ENCODE peak calls at places on chromosomes 12 and 14, in seven cellular contexts. C is IMR-90; U is testis; F is psoas muscle; K is keratinocyte; I is CD8-positive, alpha-beta memory T cell; T is transverse colon. P is an unnamed sample.
A peak's percentile ranks its signal among the peaks of the same experiment; 100 is the strongest.

GRCh38 chr14:80202888-80203562 is 8.3 kb downstream of the DIO2 start:
- DNase-seq in C (no peak), U (peak; percentile 66), F (peak; percentile 43), K (no peak), I (no peak), T (peak; percentile 10), P (peak; percentile 71)

GRCh38 chr14:90280096-90280495 is 23.7 kb downstream of the PSMC1 start:
- DNase-seq in C (no peak), U (peak; percentile 86), F (no peak), K (no peak), I (no peak), T (no peak), P (no peak)

GRCh38 chr12:2958432-2959193 is 584 bp upstream of the TEAD4 start:
- DNase-seq in C (peak; percentile 67), U (no peak), F (peak; percentile 73), K (peak; percentile 64), I (no peak), T (peak; percentile 73), P (no peak)

GRCh38 chr14:85508863-85509262 is 21.1 kb upstream of the FLRT2 start:
- DNase-seq in C (no peak), U (no peak), F (no peak), K (no peak), I (no peak), T (no peak), P (no peak)

GRCh38 chr14:43539210-43539609 is 967.9 kb downstream of the FSCB start:
- DNase-seq in C (peak; percentile 0), U (peak; percentile 65), F (no peak), K (no peak), I (no peak), T (no peak), P (peak; percentile 7)

GRCh38 chr12:113875681-113876080 is 90.4 kb downstream of the RBM19 start:
- DNase-seq in C (peak; percentile 78), U (no peak), F (no peak), K (no peak), I (no peak), T (no peak), P (no peak)

GRCh38 chr12:114673169-114673833 is 10.7 kb downstream of the TBX3 start:
- DNase-seq in C (peak; percentile 93), U (no peak), F (no peak), K (no peak), I (no peak), T (no peak), P (no peak)

GRCh38 chr12:11561416-11561815 is 88.1 kb upstream of the ETV6 start:
- DNase-seq in C (no peak), U (no peak), F (no peak), K (no peak), I (no peak), T (no peak), P (no peak)

GRCh38 chr12:49583361-49584094 is 15.6 kb upstream of the MCRS1 start:
- DNase-seq in C (peak; percentile 44), U (peak; percentile 14), F (no peak), K (no peak), I (no peak), T (no peak), P (no peak)

GRCh38 chr12:15928345-15928744 is 17.2 kb downstream of the DERA start:
- DNase-seq in C (peak; percentile 96), U (no peak), F (no peak), K (no peak), I (no peak), T (no peak), P (no peak)

GRCh38 chr14:91831337-91831736 is 36.0 kb downstream of the TC2N start:
- DNase-seq in C (no peak), U (no peak), F (no peak), K (no peak), I (no peak), T (no peak), P (no peak)

GRCh38 chr12:111753144-111753881 is 13.4 kb upstream of the ALDH2 start:
- DNase-seq in C (peak; percentile 61), U (peak; percentile 74), F (peak; percentile 83), K (no peak), I (no peak), T (peak; percentile 75), P (peak; percentile 55)

GRCh38 chr12:65941388-65941787 is 117.1 kb downstream of the HMGA2 start:
- DNase-seq in C (peak; percentile 95), U (no peak), F (no peak), K (no peak), I (no peak), T (no peak), P (no peak)

GRCh38 chr14:22500525-22500924 is 88.5 kb downstream of the DAD1 start:
- DNase-seq in C (no peak), U (no peak), F (no peak), K (no peak), I (no peak), T (no peak), P (no peak)
- H3K27ac ChIP-seq in C (no peak overlapping the region), U (no peak overlapping the region), F (no peak overlapping the region), K (no peak overlapping the region), I (no peak overlapping the region), T (peak overlapping the region; percentile 60), P (no peak overlapping the region)

DNA sequence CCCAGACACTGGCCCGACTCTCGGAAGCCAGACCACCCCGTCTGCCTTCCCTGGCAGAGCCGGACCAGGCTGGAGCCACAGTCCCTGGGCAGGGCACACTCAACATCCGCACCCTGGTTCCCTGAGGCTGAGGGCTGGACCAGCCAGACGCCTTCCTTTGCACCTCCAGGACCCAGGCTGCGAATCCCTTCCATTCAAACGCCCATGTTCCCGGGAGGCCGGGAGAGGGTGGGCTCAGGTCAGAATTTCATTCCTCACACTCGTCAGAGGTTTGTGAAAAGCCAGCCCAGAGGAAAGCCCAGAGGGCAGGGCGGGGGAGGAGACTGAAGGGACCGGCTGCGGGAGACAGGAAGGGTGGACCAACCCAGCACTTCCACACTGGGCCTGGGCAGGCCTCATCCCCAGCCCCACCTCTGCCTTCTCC is 58.7 kb downstream of the LRRC74A start:
- DNase-seq in C (no peak), U (no peak), F (peak; percentile 71), K (no peak), I (no peak), T (no peak), P (no peak)
- H3K27ac ChIP-seq in C (no peak overlapping the region), U (no peak overlapping the region), F (peak overlapping the region; percentile 16), K (no peak overlapping the region), I (no peak overlapping the region), T (no peak overlapping the region), P (no peak overlapping the region)

GRCh38 chr12:56718167-56718566 is 6.9 kb downstream of the NACA start:
- DNase-seq in C (no peak), U (no peak), F (no peak), K (no peak), I (no peak), T (no peak), P (no peak)
- H3K27ac ChIP-seq in C (peak overlapping the region; percentile 11), U (no peak overlapping the region), F (no peak overlapping the region), K (no peak overlapping the region), I (no peak overlapping the region), T (no peak overlapping the region), P (no peak overlapping the region)

DNA sequence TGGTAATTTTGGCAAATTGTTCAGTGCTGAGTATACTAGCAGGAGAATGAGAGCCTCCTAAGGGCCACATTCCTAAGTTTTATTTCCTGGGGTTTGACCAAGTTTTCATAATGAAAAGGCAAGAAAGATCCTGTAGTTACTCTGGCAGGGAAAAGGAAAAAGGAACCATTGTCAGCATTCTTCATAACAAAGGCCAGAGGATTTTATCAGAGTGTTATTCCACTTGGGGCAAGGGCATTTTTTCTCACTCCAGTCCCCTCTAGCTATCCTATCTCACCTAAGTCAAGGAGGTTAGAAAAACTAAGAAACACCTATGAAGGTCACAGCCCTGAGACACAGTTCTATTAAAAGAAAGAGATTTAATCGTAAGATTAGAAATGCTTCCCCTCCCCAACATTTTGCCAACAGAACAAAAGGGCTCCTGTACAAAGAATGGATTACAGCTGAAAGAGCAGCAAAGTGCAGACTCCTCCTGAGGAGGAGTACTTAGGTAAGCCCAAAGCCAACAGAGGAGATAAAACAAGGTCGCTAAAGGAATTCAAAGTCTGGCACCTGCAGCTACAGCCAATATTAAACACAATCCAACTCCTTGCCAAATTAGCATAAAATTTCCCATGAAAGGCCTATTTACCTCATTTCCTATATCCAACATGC is 162.4 kb downstream of the GALC start:
- DNase-seq in C (no peak), U (no peak), F (no peak), K (no peak), I (no peak), T (no peak), P (no peak)
- H3K27ac ChIP-seq in C (no peak overlapping the region), U (no peak overlapping the region), F (peak overlapping the region; percentile 33), K (no peak overlapping the region), I (no peak overlapping the region), T (no peak overlapping the region), P (no peak overlapping the region)

DNA sequence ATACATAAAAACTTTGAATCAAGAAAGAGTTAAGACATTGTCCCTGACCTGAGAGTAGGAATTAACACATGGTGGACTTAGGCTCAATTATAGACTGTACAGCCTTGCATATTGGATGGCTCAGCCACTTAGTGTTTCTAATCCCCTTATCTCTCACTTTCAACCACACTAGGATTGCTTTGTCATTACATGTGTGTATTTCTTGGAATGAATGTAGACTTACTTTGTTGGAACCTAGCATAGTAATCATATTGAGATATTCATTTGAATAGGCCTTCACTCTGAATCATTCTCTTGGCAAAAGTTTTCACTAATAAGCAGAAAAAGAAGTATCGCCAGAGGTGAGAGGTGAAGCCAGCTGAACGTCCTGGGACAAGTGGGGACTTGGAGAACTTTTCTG is 1973.9 kb upstream of the FLRT2 start:
- DNase-seq in C (peak; percentile 64), U (no peak), F (no peak), K (no peak), I (no peak), T (no peak), P (no peak)
- H3K27ac ChIP-seq in C (peak overlapping the region; percentile 53), U (no peak overlapping the region), F (no peak overlapping the region), K (no peak overlapping the region), I (no peak overlapping the region), T (no peak overlapping the region), P (no peak overlapping the region)

DNA sequence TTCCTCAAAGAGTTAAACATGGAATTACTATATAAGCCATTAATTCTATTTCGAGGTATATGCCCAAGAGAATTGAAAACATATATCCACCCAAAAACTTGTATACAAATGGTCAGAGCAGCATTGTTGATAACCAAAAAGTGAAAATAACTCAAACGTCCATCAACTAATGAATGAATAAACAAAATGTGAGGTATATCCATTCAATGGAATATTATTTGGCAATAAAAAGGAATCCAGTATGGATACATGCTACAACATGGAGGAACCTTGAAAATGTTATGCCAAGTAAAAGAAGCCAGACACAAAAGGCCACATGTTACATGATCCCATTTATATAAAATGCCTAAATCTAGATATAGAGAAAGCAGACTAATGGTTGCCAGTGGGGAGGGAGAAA is 36.0 kb downstream of the SLC25A47 start:
- DNase-seq in C (no peak), U (no peak), F (no peak), K (no peak), I (no peak), T (no peak), P (no peak)
- H3K27ac ChIP-seq in C (no peak overlapping the region), U (no peak overlapping the region), F (no peak overlapping the region), K (no peak overlapping the region), I (no peak overlapping the region), T (no peak overlapping the region), P (no peak overlapping the region)

P was measured in iPS DF 6.9.